ENCODE peak calls at places on chromosomes 4 and X, in four cellular contexts. W is HepG2, E is GM12878, Z is H1. N is an unnamed sample.

GRCh38 chr4:61027939-61028338 is 172.2 kb upstream of the ADGRL3 start:
- DNase-seq in Z (no peak), W (no peak), E (no peak), N (no peak)

GRCh38 chrX:148929686-148930085 is 429.3 kb downstream of the AFF2 start:
- DNase-seq in E (no peak), Z (no peak), W (no peak), N (no peak)

GRCh38 chrX:69616520-69617203 is 749 bp downstream of the EDA start:
- DNase-seq in E (no peak), Z (no peak), W (peak), N (no peak)

GRCh38 chr4:173448557-173448918 is 49.6 kb upstream of the SCRG1 start:
- DNase-seq in W (no peak), E (no peak), Z (no peak), N (no peak)

GRCh38 chrX:44344687-44345086 is 1.2 kb upstream of the EFHC2 start:
- DNase-seq in E (no peak), W (no peak), Z (no peak), N (no peak)

GRCh38 chr4:92254767-92255442 is 48.9 kb upstream of the GRID2 start:
- DNase-seq in E (no peak), W (no peak), Z (peak), N (no peak)

GRCh38 chr4:24248674-24249644 is 335.4 kb downstream of the DHX15 start:
- DNase-seq in E (no peak), Z (no peak), W (no peak), N (no peak)

GRCh38 chr4:7461171-7461570 is 26.4 kb upstream of the PSAPL1 start:
- DNase-seq in Z (peak), E (no peak), W (no peak), N (no peak)

GRCh38 chrX:53456254-53456653 is 22.1 kb upstream of the HSD17B10 start:
- DNase-seq in E (no peak), Z (no peak), W (no peak), N (no peak)

GRCh38 chr4:52052475-52052780 is 1.3 kb downstream of the SPATA18 start:
- DNase-seq in E (peak), Z (no peak), W (peak), N (no peak)

GRCh38 chr4:147560632-147561031 is 56.6 kb upstream of the TMEM184C start:
- DNase-seq in Z (no peak), E (no peak), W (no peak), N (no peak)

GRCh38 chr4:155802573-155802972 is 43.8 kb downstream of the GUCY1B1 start:
- DNase-seq in W (no peak), E (no peak), Z (no peak), N (no peak)

GRCh38 chr4:55762815-55763214 is 56.8 kb upstream of the EXOC1L start:
- DNase-seq in E (no peak), W (no peak), Z (no peak), N (no peak)

GRCh38 chr4:175253184-175253902 is 335.2 kb downstream of the ADAM29 start:
- DNase-seq in Z (no peak), E (no peak), W (no peak), N (no peak)

GRCh38 chrX:2502120-2502667 is 1.4 kb upstream of the DHRSX start:
- DNase-seq in E (no peak), W (no peak), Z (no peak), N (no peak)

GRCh38 chr4:110780538-110780937 is 157.7 kb upstream of the PITX2 start:
- DNase-seq in W (no peak), Z (no peak), E (no peak), N (no peak)

GRCh38 chr4:131978120-131978519 is 1171.0 kb upstream of the PCDH10 start:
- DNase-seq in W (no peak), E (no peak), Z (no peak), N (no peak)

DNA sequence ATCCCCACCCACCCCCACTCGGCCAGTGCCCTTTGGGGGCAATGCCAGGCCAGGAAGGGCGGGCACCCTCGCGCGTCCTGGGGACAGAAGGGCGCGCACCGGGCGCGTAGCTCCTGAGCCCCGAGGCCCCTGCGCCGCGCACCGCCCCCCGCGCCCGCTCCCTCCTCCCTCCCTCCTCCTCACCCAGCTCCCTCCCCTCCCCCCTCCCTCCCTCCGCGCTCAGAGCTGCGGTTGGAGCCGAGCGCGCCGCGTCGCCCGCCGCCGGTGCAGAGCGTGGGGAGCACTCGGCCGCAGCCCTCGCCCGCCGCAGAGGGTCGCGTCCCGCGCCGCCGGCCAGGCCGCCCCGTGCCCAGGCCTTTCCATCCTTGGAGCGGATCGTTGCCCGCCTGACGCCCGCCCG is at the start of gene ATP2B3:
- DNase-seq in Z (no peak), E (no peak), W (no peak), N (no peak)
- TF ChIP-seq SUZ12 in Z (no peak), E (no peak), W (no peak), N (no peak)

DNA sequence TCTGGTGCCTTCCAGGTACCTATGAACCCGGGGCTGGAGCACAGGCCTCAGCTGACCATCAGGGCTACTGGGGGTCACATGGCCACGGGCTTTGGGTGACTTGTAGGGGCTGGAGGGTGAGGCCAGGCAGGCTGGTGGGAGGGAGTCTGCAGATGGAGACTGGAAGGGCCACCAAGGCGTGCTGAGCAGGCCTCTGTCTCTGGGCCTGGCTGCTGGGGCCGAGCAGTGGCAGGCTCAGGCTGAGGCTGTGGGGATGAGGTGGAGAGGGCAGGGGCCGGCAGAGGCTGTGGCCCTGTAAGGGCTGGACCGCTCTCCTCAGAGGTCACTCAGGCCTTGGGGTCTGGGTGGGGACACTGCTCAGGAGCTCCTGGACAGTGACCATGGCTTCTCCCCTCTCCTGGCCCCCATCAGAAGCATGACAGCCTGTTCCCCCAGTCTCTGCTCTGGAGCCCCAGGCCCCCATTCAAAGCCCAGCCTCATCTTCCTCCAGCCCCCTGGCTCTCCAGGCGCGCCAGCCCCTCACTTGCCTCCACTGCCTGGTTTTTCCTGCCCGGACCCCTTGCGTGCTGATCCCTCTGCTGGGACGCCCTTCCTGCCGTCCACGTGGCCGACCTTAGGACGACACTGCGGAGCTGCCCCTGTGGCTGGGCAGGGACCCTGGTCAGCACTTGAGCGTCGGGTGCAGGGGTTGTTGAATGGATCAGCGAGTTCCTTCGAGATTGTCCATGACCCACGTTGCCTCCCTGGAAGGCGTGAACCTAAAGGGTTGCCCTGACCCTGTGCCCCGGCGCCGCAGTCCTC is 11.1 kb upstream of the NAT8L start:
- DNase-seq in W (no peak), E (no peak), Z (peak), N (no peak)
- H3K9ac ChIP-seq in W (no peak), E (no peak), Z (no peak), N (peak)

DNA sequence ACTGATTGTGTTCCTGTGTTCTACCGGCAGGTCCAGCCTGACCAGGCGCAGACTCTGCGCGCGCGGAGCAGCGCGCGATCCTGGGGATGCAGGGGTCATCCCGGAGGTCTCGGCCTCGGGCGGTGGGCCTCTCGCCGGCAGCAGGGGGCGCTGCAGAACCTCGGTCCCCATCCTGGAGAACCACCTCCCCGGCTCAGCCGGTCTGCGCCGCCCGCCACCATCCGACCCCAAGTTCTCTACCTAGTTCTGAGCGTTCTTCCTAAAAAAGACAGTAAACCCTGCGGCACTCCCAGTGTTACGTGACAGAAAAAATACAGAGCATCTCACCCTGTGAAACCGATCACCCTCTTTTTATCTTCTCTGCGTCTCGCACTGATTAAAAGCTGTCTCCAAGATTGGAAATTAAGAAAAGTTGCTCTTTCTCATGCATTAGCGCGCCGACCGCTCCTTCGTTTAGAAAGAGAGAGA is 1.6 kb downstream of the TRPC3 start:
- DNase-seq in Z (peak), E (no peak), W (peak), N (peak)
- TF ChIP-seq SUZ12 in Z (no peak), E (peak), W (no peak), N (no peak)

DNA sequence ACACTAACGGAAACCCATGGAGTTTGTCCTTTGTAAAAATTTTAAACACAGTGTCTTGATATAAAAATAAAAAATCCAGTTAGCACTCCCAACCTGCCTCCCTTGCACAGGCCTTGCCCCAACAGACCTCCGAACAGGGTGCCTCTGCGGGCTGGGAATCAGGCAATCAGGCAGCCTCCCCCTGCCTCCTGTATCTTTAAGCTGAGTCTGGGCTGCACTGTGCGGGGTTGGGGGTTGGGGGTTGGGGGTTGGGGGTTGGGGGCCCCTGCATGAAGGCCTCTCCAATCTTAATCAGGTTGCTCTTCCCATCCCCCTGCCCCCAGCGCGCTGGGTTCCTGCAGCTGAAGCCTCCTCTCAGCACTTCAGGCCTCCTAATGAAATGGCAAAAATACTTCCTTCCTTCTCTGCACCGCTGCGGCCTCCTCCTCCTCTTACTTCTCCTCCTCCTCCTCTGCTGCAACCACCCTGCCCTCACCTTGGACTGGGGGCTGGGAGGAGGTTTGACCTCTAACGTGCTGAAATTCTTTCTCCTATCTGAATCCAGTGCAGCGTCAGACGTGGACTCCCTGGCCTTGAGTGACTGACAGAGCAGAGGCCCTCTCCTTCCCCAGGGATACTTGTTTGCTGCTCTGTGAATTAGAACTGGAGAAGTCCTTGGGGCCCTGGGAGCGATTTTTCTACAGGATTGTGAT is 26.6 kb downstream of the NLGN3 start:
- DNase-seq in W (no peak), E (no peak), Z (no peak), N (peak)
- H3K9ac ChIP-seq in W (no peak), E (no peak), Z (no peak), N (peak)

DNA sequence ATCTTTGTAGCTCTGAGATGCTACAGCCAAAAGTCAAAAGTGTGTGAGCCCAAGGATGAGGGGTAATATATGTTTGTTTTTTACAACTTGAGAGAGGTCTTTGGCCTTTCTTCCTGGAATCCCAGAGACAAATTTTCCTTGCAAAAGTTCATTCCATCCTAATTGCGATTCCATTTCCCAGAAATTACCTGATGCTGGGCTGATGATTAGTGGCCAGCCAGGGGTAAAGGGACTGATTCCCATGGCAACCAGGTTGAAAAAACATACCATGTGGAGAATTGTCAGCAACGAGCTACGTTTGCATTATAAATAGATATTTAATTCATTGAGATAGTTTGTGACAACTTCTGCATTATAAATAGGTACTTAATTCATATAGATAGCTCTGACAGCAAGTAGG is 17.8 kb downstream of the IGSF1 start:
- DNase-seq in W (no peak), E (no peak), Z (no peak), N (no peak)
- TF ChIP-seq SUZ12 in W (no peak), E (no peak), Z (no peak), N (no peak)

DNA sequence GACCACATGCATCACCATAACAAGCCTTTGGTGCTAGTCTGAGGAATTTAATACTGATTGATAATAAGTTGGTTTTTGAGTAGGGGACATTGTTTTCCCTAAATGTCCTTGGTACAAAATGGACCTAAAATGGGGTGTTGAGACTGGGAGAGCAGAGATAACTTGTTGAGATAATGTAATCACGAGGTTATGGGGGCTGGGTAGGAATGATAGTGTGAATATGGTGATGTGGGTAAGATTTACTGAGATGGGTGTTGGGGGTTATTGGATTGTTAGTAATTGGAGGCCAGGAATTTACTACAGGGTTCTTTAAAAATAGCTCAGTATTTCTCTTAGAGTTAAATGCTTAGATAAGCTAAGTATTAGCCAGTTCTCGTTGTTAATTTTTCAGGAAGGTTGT is 3.9 kb downstream of the BMP2K start:
- DNase-seq in E (no peak), Z (no peak), W (no peak), N (no peak)
- H3K9ac ChIP-seq in E (no peak), Z (no peak), W (no peak), N (no peak)

GRCh38 chr4:14345356-14345775 is 656.9 kb upstream of the CPEB2 start:
- DNase-seq in E (no peak), Z (no peak), W (no peak), N (no peak)
- TF ChIP-seq SUZ12 in E (no peak), Z (no peak), W (no peak), N (no peak)

GRCh38 chrX:100647095-100647494 is 3.1 kb downstream of the SRPX2 start:
- DNase-seq in Z (no peak), W (no peak), E (no peak), N (no peak)

GRCh38 chrX:100643212-100643611 is 787 bp upstream of the SRPX2 start:
- DNase-seq in W (no peak), E (no peak), Z (no peak), N (no peak)

GRCh38 chrX:100643943-100644587 is at the start of gene SRPX2:
- DNase-seq in W (no peak), Z (no peak), E (no peak), N (no peak)

GRCh38 chrX:100647739-100648138 is 3.7 kb downstream of the SRPX2 start:
- DNase-seq in W (peak), Z (no peak), E (no peak), N (no peak)

DNA sequence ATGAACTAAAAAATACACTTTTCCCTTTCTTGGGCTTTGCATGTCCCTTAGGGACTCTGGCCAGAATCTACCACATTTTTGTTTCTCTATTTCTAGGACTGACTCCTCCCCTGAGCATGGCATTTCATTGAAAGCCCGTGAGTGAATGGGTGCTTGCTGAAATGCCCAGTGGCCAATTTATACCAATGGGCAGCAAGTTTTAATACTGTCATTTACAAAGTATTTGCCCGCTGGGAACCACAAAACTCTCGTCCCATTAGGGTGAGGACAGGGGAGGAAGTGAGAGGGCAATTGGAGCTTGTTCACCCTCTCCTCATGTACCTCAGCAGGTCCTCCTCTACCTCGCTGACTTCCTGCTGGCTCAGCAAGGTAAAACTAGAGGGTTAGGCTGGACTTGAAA is 1.1 kb downstream of the SRPX2 start:
- DNase-seq in Z (no peak), E (no peak), W (no peak), N (no peak)
- H3K9ac ChIP-seq in Z (no peak), E (no peak), W (no peak), N (no peak)

GRCh38 chr4:163398238-163398637 is 54.5 kb downstream of the NPY5R start:
- DNase-seq in E (no peak), W (no peak), Z (no peak), N (no peak)

GRCh38 chr4:163404570-163404969 is 60.9 kb downstream of the NPY5R start:
- DNase-seq in W (peak), E (no peak), Z (no peak), N (no peak)

GRCh38 chr4:163400911-163401310 is 57.2 kb downstream of the NPY5R start:
- DNase-seq in Z (no peak), E (no peak), W (no peak), N (no peak)

GRCh38 chr4:163404080-163404479 is 60.4 kb downstream of the NPY5R start:
- DNase-seq in Z (no peak), E (no peak), W (no peak), N (no peak)
- TF ChIP-seq SUZ12 in Z (no peak), E (no peak), W (no peak), N (no peak)

DNA sequence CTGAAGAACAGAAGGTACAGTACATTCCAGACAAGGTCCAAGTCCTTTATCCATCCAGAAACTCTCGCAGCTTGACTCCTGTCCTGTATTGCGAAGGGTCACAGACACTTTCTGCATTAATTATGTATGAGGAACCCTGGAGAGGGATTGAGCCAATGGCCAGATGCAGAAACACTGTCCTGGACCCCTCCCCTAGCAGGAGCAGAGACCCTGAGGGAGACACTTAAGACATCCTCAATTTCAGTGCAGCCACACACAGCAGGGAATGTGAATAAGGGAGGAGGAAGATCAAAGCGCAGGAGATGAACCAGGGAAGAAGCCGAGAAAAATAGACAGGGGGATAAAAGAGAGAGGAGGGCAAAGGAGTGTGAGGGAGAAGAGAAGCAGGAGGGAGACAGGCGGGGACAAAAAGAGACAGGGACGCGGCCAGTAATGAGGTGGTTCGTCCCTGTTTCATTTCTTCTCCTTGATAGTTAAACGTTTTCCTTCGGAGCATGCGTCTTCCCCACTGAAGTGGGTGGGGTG is 356.5 kb upstream of the NOCT start:
- DNase-seq in Z (no peak), E (no peak), W (no peak), N (peak)
- H3K9ac ChIP-seq in Z (no peak), E (no peak), W (no peak), N (peak)

N was measured in NT2/D1.